ENCODE peak calls at places on chromosomes 1 and 21, in seven cellular contexts. W is neuronal stem cell, M is mesendoderm, J is mesenchymal stem cell, G is H9, U is trophoblast cell, B is H1. O is an unnamed sample.

GRCh38 chr1:231278100-231278790 is 37.2 kb downstream of the GNPAT start:
- DNase-seq in W (no peak), M (no peak), J (no peak), G (no peak), U (no peak), B (no peak), O (no peak)

GRCh38 chr21:16218682-16219343 is 489.0 kb downstream of the USP25 start:
- DNase-seq in W (no peak), M (no peak), J (no peak), G (no peak), U (no peak), B (no peak), O (no peak)

GRCh38 chr1:199292873-199293272 is 654.0 kb downstream of the PTPRC start:
- DNase-seq in W (no peak), M (no peak), J (no peak), G (no peak), U (no peak), B (no peak), O (no peak)

GRCh38 chr1:13950637-13951036 is 250.6 kb downstream of the PRDM2 start:
- DNase-seq in W (no peak), M (peak; percentile 51), J (no peak), G (peak; percentile 74), U (no peak), B (peak; percentile 71), O (no peak)

GRCh38 chr1:52697795-52698674 is at the start of gene COA7:
- DNase-seq in W (peak; percentile 57), M (peak; percentile 88), J (peak; percentile 83), G (peak; percentile 85), U (peak; percentile 75), B (peak; percentile 88), O (peak; percentile 71)

GRCh38 chr1:9597361-9598315 is 8.9 kb downstream of the TMEM201 start:
- DNase-seq in W (no peak), M (no peak), J (no peak), G (no peak), U (no peak), B (no peak), O (no peak)

GRCh38 chr1:173423326-173423725 is 53.8 kb upstream of the PRDX6 start:
- DNase-seq in W (no peak), M (no peak), J (no peak), G (no peak), U (no peak), B (no peak), O (no peak)

GRCh38 chr1:153465728-153466625 is 5.5 kb upstream of the S100A7 start:
- DNase-seq in W (peak; percentile 23), M (peak; percentile 79), J (peak; percentile 11), G (peak; percentile 81), U (peak; percentile 57), B (peak; percentile 92), O (peak; percentile 8)

GRCh38 chr1:247357781-247358211 is 26.1 kb upstream of the ZNF496 start:
- DNase-seq in W (no peak), M (peak; percentile 51), J (peak; percentile 92), G (no peak), U (no peak), B (no peak), O (peak; percentile 94)

GRCh38 chr1:16430598-16430997 is 6.6 kb downstream of the SPATA21 start:
- DNase-seq in W (no peak), M (peak; percentile 76), J (no peak), G (peak; percentile 69), U (no peak), B (no peak), O (no peak)

GRCh38 chr1:114342376-114342775 is 168.6 kb downstream of the TRIM33 start:
- DNase-seq in W (no peak), M (no peak), J (no peak), G (no peak), U (no peak), B (peak; percentile 20), O (no peak)

GRCh38 chr1:202365092-202365815 is 16.8 kb downstream of the PPP1R12B start:
- DNase-seq in W (no peak), M (peak; percentile 59), J (no peak), G (no peak), U (peak; percentile 13), B (no peak), O (peak; percentile 51)

GRCh38 chr1:67716800-67717199 is 31.8 kb downstream of the GADD45A start:
- DNase-seq in W (no peak), M (no peak), J (no peak), G (no peak), U (no peak), B (no peak), O (peak; percentile 20)

GRCh38 chr1:4754816-4755215 is 100.4 kb downstream of the AJAP1 start:
- DNase-seq in W (no peak), M (peak; percentile 17), J (no peak), G (peak; percentile 43), U (no peak), B (peak; percentile 55), O (no peak)

GRCh38 chr1:85454214-85454613 is 10.7 kb downstream of the DDAH1 start:
- DNase-seq in W (no peak), M (no peak), J (no peak), G (no peak), U (no peak), B (no peak), O (no peak)

GRCh38 chr21:41673596-41674335 is 93.1 kb downstream of the RIPK4 start:
- DNase-seq in W (no peak), M (no peak), J (no peak), G (no peak), U (no peak), B (no peak), O (no peak)
- H2BK5ac ChIP-seq in W (no peak overlapping the region), M (no peak overlapping the region), J (no peak overlapping the region), G (no peak overlapping the region), U (no peak overlapping the region), B (no peak overlapping the region), O (no peak overlapping the region)

GRCh38 chr1:74513901-74514300 is 1.5 kb upstream of the LRRC53 start:
- DNase-seq in W (no peak), M (no peak), J (no peak), G (no peak), U (no peak), B (no peak), O (no peak)
- H3K4ac ChIP-seq in W (no peak overlapping the region), M (no peak overlapping the region), J (no peak overlapping the region), G (no peak overlapping the region), U (no peak overlapping the region), B (no peak overlapping the region), O (no peak overlapping the region)

GRCh38 chr1:238143038-238143437 is 252.3 kb upstream of the ZP4 start:
- DNase-seq in W (no peak), M (no peak), J (no peak), G (no peak), U (no peak), B (no peak), O (no peak)
- H2BK5ac ChIP-seq in W (no peak overlapping the region), M (no peak overlapping the region), J (no peak overlapping the region), G (no peak overlapping the region), U (no peak overlapping the region), B (no peak overlapping the region), O (no peak overlapping the region)

DNA sequence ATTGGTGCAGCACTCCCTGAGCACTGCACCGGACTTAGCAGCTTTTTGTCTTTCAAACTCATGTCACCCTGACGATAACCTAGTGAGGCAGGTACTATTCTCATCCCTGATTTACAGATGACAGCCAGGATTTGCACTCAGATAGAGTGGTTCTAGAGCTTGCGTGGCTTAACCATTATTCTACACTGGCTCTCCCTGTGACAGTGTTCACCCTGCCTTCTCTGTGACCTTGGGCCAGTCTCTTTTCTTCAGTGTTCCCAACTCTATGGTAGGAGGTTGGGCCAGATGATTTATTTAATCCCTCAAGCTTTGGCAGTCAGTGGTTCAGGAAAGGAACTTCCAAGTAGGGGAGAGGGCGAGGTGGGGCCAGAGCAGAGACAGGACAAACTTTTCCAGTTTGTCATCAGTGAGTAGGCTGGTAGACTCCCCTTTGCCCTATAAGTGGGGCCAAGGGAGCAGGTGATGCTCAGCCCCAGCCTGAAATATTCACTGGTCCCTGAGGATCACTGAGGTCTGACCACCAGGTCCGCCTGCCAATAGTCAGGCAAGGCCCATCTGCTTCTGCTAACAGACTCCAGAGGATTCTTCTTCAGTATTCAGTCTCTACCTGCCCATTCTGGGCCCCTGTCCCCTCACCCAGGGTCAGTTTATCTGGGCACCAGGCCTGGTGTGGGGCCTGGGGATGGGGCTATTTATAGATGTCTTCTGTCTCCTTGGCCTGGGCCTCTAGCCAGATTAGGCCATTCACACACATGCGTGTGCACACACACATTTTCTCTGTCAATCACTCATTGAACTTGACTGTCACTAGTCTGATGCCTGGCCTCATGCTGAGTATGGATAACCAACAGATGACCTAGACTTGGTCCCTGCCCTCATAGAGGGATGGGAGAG is 8.8 kb upstream of the FABP3 start:
- DNase-seq in W (no peak), M (no peak), J (no peak), G (no peak), U (peak; percentile 47), B (no peak), O (no peak)
- H3K4ac ChIP-seq in W (no peak overlapping the region), M (no peak overlapping the region), J (no peak overlapping the region), G (no peak overlapping the region), U (no peak overlapping the region), B (no peak overlapping the region), O (no peak overlapping the region)

GRCh38 chr21:42143111-42143510 is 72.0 kb downstream of the UMODL1 start:
- DNase-seq in W (no peak), M (no peak), J (no peak), G (no peak), U (no peak), B (no peak), O (no peak)
- H2BK5ac ChIP-seq in W (no peak overlapping the region), M (no peak overlapping the region), J (no peak overlapping the region), G (no peak overlapping the region), U (no peak overlapping the region), B (no peak overlapping the region), O (no peak overlapping the region)

O was measured in IMR-90.